ENCODE peak calls at places on chromosomes 2 and 18, in six cellular contexts. U, M, Q, E, W and T are unnamed samples.
A peak's percentile ranks its signal among the peaks of the same experiment; 100 is the strongest.

GRCh38 chr2:56128235-56128634 is 55.6 kb upstream of the CCDC85A start:
- DNase-seq in Q (no peak), E (no peak), U (no peak), W (no peak), M (no peak), T (no peak)

GRCh38 chr2:36477744-36478143 is 120.2 kb downstream of the FEZ2 start:
- DNase-seq in W (no peak), E (no peak), M (no peak), U (no peak), Q (no peak), T (no peak)

GRCh38 chr18:7923105-7923504 is 356.0 kb downstream of the PTPRM start:
- DNase-seq in U (no peak), Q (no peak), M (no peak), E (no peak), W (no peak), T (no peak)

GRCh38 chr18:29154758-29155725 is 978.1 kb upstream of the CDH2 start:
- DNase-seq in E (no peak), Q (peak; percentile 88), U (peak; percentile 43), W (peak; percentile 88), M (no peak), T (peak; percentile 94)

GRCh38 chr2:183996825-183997823 is 601.2 kb upstream of the ZNF804A start:
- DNase-seq in Q (no peak), W (no peak), E (no peak), M (peak; percentile 0), U (no peak), T (no peak)

GRCh38 chr2:46615555-46616487 is 136.5 kb downstream of the TMEM247 start:
- DNase-seq in E (no peak), U (no peak), M (peak; percentile 53), W (no peak), Q (no peak), T (no peak)

GRCh38 chr2:3727397-3728045 is 24.1 kb downstream of the DCDC2C start:
- DNase-seq in M (peak; percentile 69), Q (no peak), U (no peak), E (no peak), W (no peak), T (no peak)

GRCh38 chr2:225100269-225100668 is 58.0 kb upstream of the DOCK10 start:
- DNase-seq in W (no peak), M (no peak), E (no peak), Q (peak; percentile 51), U (no peak), T (no peak)

GRCh38 chr2:172148246-172148645 is 45.5 kb upstream of the DLX2 start:
- DNase-seq in W (no peak), Q (no peak), E (no peak), U (no peak), M (no peak), T (no peak)

GRCh38 chr2:147614491-147614890 is 230.3 kb upstream of the ACVR2A start:
- DNase-seq in Q (no peak), U (no peak), E (no peak), M (no peak), W (no peak), T (no peak)

GRCh38 chr2:221762496-221762895 is 190.4 kb upstream of the EPHA4 start:
- DNase-seq in M (no peak), W (no peak), U (no peak), E (no peak), Q (no peak), T (no peak)

GRCh38 chr2:47767880-47768609 is 14.9 kb upstream of the MSH6 start:
- DNase-seq in Q (no peak), M (peak; percentile 90), E (peak; percentile 44), U (no peak), W (no peak), T (no peak)